ENCODE peak calls at places on chromosomes 4 and X, in seven cellular contexts. One of them, this sample, is unnamed.

GRCh38 chr4:100317032-100317864 is 127.0 kb upstream of the DDIT4L start:
- DNase-seq in fibroblast of lung: peak; percentile 20
- DNase-seq in HFFc6: no peak
- DNase-seq in RWPE1: no peak
- DNase-seq in mucosa of descending colon: no peak
- DNase-seq in psoas muscle: no peak
- DNase-seq in foreskin fibroblast: peak; percentile 20
- DNase-seq in this sample: no peak

GRCh38 chr4:41852229-41852628 is 83.0 kb upstream of the TMEM33 start:
- DNase-seq in foreskin fibroblast: no peak
- DNase-seq in fibroblast of lung: no peak
- DNase-seq in psoas muscle: no peak
- DNase-seq in mucosa of descending colon: no peak
- DNase-seq in HFFc6: no peak
- DNase-seq in RWPE1: no peak
- DNase-seq in this sample: no peak

GRCh38 chrX:110402091-110402854 is 43.6 kb downstream of the RTL9 start:
- DNase-seq in HFFc6: peak; percentile 83
- DNase-seq in psoas muscle: peak; percentile 46
- DNase-seq in RWPE1: peak; percentile 40
- DNase-seq in foreskin fibroblast: peak; percentile 90
- DNase-seq in mucosa of descending colon: no peak
- DNase-seq in fibroblast of lung: peak; percentile 69
- DNase-seq in this sample: no peak

GRCh38 chrX:123477673-123478072 is 255.2 kb downstream of the THOC2 start:
- DNase-seq in foreskin fibroblast: no peak
- DNase-seq in fibroblast of lung: no peak
- DNase-seq in RWPE1: no peak
- DNase-seq in psoas muscle: no peak
- DNase-seq in mucosa of descending colon: no peak
- DNase-seq in HFFc6: no peak
- DNase-seq in this sample: no peak

GRCh38 chr4:146520894-146521542 is 722 bp downstream of the SLC10A7 start:
- DNase-seq in mucosa of descending colon: peak; percentile 30
- DNase-seq in foreskin fibroblast: peak; percentile 52
- DNase-seq in HFFc6: peak; percentile 56
- DNase-seq in RWPE1: peak; percentile 29
- DNase-seq in psoas muscle: no peak
- DNase-seq in fibroblast of lung: peak; percentile 56
- DNase-seq in this sample: no peak

GRCh38 chr4:7978489-7978888 is 38.8 kb upstream of the AFAP1 start:
- DNase-seq in fibroblast of lung: no peak
- DNase-seq in HFFc6: no peak
- DNase-seq in RWPE1: peak; percentile 72
- DNase-seq in mucosa of descending colon: peak; percentile 81
- DNase-seq in foreskin fibroblast: no peak
- DNase-seq in psoas muscle: no peak
- DNase-seq in this sample: no peak

GRCh38 chr4:104416725-104417363 is 77.8 kb downstream of the CXXC4 start:
- DNase-seq in HFFc6: no peak
- DNase-seq in fibroblast of lung: no peak
- DNase-seq in psoas muscle: no peak
- DNase-seq in RWPE1: no peak
- DNase-seq in mucosa of descending colon: peak; percentile 43
- DNase-seq in foreskin fibroblast: no peak
- DNase-seq in this sample: no peak

GRCh38 chr4:48979897-48980579 is 6.0 kb upstream of the CWH43 start:
- DNase-seq in psoas muscle: no peak
- DNase-seq in foreskin fibroblast: peak; percentile 4
- DNase-seq in RWPE1: peak; percentile 43
- DNase-seq in fibroblast of lung: no peak
- DNase-seq in mucosa of descending colon: no peak
- DNase-seq in HFFc6: no peak
- DNase-seq in this sample: no peak

GRCh38 chr4:147370881-147371280 is 110.0 kb upstream of the EDNRA start:
- DNase-seq in fibroblast of lung: no peak
- DNase-seq in psoas muscle: no peak
- DNase-seq in RWPE1: no peak
- DNase-seq in foreskin fibroblast: no peak
- DNase-seq in mucosa of descending colon: peak; percentile 52
- DNase-seq in HFFc6: no peak
- DNase-seq in this sample: no peak

GRCh38 chr4:55753856-55754255 is 65.7 kb upstream of the EXOC1L start:
- DNase-seq in mucosa of descending colon: no peak
- DNase-seq in foreskin fibroblast: no peak
- DNase-seq in fibroblast of lung: no peak
- DNase-seq in HFFc6: no peak
- DNase-seq in RWPE1: no peak
- DNase-seq in psoas muscle: no peak
- DNase-seq in this sample: no peak

GRCh38 chrX:283115-283845 is 2.1 kb downstream of the PLCXD1 start:
- DNase-seq in fibroblast of lung: peak; percentile 86
- DNase-seq in psoas muscle: peak; percentile 88
- DNase-seq in mucosa of descending colon: peak; percentile 90
- DNase-seq in foreskin fibroblast: peak; percentile 94
- DNase-seq in RWPE1: peak; percentile 86
- DNase-seq in HFFc6: peak; percentile 75
- DNase-seq in this sample: peak; percentile 70

GRCh38 chr4:89640620-89641366 is 196.2 kb downstream of the SNCA start:
- DNase-seq in fibroblast of lung: peak; percentile 61
- DNase-seq in HFFc6: no peak
- DNase-seq in RWPE1: no peak
- DNase-seq in foreskin fibroblast: peak; percentile 77
- DNase-seq in mucosa of descending colon: peak; percentile 56
- DNase-seq in psoas muscle: no peak
- DNase-seq in this sample: peak; percentile 16

GRCh38 chrX:17930850-17931249 is 69.8 kb upstream of the RAI2 start:
- DNase-seq in foreskin fibroblast: no peak
- DNase-seq in mucosa of descending colon: no peak
- DNase-seq in psoas muscle: no peak
- DNase-seq in fibroblast of lung: no peak
- DNase-seq in HFFc6: no peak
- DNase-seq in RWPE1: no peak
- DNase-seq in this sample: no peak
- TF ChIP-seq CTCF in foreskin fibroblast: no peak
- TF ChIP-seq CTCF in mucosa of descending colon: no peak
- TF ChIP-seq CTCF in psoas muscle: no peak
- TF ChIP-seq CTCF in fibroblast of lung: no peak
- TF ChIP-seq CTCF in HFFc6: no peak
- TF ChIP-seq CTCF in RWPE1: no peak
- TF ChIP-seq CTCF in this sample: no peak

DNA sequence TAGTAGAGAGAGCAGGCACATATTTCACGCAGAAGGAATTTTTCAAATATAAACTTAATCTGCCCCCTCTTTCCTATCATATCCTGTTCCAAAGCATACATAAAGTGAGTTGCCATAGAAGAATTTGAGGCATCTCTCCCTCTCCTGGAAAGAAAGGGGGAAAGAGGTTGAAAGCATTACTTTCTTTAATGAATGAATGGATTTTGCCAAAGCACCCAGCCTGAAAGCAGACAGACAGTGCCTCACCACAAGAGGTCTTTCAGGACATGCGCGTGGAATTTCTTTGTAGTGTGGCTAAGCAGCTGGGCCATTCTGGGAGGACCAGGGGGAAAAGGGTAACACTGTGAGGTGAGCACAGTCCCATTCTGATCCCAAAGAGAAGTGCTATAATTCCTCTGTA is 651.4 kb downstream of the IQCM start:
- DNase-seq in mucosa of descending colon: no peak
- DNase-seq in psoas muscle: no peak
- DNase-seq in HFFc6: peak; percentile 66
- DNase-seq in foreskin fibroblast: peak; percentile 27
- DNase-seq in RWPE1: no peak
- DNase-seq in fibroblast of lung: peak; percentile 3
- DNase-seq in this sample: no peak
- TF ChIP-seq CTCF in mucosa of descending colon: no peak
- TF ChIP-seq CTCF in psoas muscle: no peak
- TF ChIP-seq CTCF in HFFc6: peak; percentile 29
- TF ChIP-seq CTCF in foreskin fibroblast: no peak
- TF ChIP-seq CTCF in RWPE1: no peak
- TF ChIP-seq CTCF in fibroblast of lung: no peak
- TF ChIP-seq CTCF in this sample: no peak

GRCh38 chr4:76897522-76898384 is at the start of gene SOWAHB:
- DNase-seq in mucosa of descending colon: peak; percentile 93
- DNase-seq in psoas muscle: peak; percentile 19
- DNase-seq in foreskin fibroblast: peak; percentile 25
- DNase-seq in fibroblast of lung: no peak
- DNase-seq in RWPE1: peak; percentile 63
- DNase-seq in HFFc6: no peak
- DNase-seq in this sample: peak; percentile 14
- TF ChIP-seq CTCF in mucosa of descending colon: no peak
- TF ChIP-seq CTCF in psoas muscle: no peak
- TF ChIP-seq CTCF in foreskin fibroblast: no peak
- TF ChIP-seq CTCF in fibroblast of lung: no peak
- TF ChIP-seq CTCF in RWPE1: no peak
- TF ChIP-seq CTCF in HFFc6: no peak
- TF ChIP-seq CTCF in this sample: no peak

DNA sequence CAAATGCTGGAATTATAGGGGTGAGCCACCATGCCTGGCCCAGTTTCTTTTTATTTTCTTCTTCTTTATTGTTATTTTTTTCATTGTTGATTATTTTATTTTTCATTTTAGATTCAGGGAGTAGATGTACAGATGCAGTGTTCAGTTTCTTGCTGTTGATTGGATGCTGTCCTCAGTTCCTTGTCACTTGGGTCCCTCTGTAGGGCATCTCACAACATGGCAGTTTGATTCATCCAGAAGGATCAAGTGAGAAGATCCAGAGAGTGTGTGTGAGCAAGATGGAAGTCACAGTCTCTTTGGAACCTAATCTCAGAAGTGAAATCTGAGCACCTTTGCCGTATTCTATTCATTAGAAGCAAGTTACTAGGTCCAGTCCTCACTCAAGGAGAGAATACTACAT is 20.9 kb downstream of the HMGB3 start:
- DNase-seq in foreskin fibroblast: no peak
- DNase-seq in fibroblast of lung: no peak
- DNase-seq in HFFc6: peak; percentile 25
- DNase-seq in mucosa of descending colon: no peak
- DNase-seq in psoas muscle: no peak
- DNase-seq in RWPE1: no peak
- DNase-seq in this sample: no peak
- TF ChIP-seq CTCF in foreskin fibroblast: peak; percentile 19
- TF ChIP-seq CTCF in fibroblast of lung: no peak
- TF ChIP-seq CTCF in HFFc6: peak; percentile 37
- TF ChIP-seq CTCF in mucosa of descending colon: no peak
- TF ChIP-seq CTCF in psoas muscle: peak; percentile 30
- TF ChIP-seq CTCF in RWPE1: no peak
- TF ChIP-seq CTCF in this sample: no peak

GRCh38 chr4:18571252-18571885 is 549.8 kb upstream of the LCORL start:
- DNase-seq in mucosa of descending colon: no peak
- DNase-seq in fibroblast of lung: no peak
- DNase-seq in psoas muscle: no peak
- DNase-seq in HFFc6: no peak
- DNase-seq in RWPE1: no peak
- DNase-seq in foreskin fibroblast: no peak
- DNase-seq in this sample: peak; percentile 64

GRCh38 chr4:18566970-18567799 is 545.6 kb upstream of the LCORL start:
- DNase-seq in HFFc6: no peak
- DNase-seq in foreskin fibroblast: no peak
- DNase-seq in mucosa of descending colon: no peak
- DNase-seq in psoas muscle: no peak
- DNase-seq in fibroblast of lung: no peak
- DNase-seq in RWPE1: no peak
- DNase-seq in this sample: no peak

GRCh38 chr4:18570370-18570769 is 548.8 kb upstream of the LCORL start:
- DNase-seq in foreskin fibroblast: no peak
- DNase-seq in RWPE1: no peak
- DNase-seq in HFFc6: no peak
- DNase-seq in fibroblast of lung: no peak
- DNase-seq in psoas muscle: no peak
- DNase-seq in mucosa of descending colon: no peak
- DNase-seq in this sample: no peak

GRCh38 chr4:18568600-18568999 is 547.0 kb upstream of the LCORL start:
- DNase-seq in foreskin fibroblast: peak; percentile 5
- DNase-seq in fibroblast of lung: no peak
- DNase-seq in psoas muscle: no peak
- DNase-seq in mucosa of descending colon: no peak
- DNase-seq in HFFc6: no peak
- DNase-seq in RWPE1: no peak
- DNase-seq in this sample: no peak
- TF ChIP-seq CTCF in foreskin fibroblast: no peak
- TF ChIP-seq CTCF in fibroblast of lung: no peak
- TF ChIP-seq CTCF in psoas muscle: no peak
- TF ChIP-seq CTCF in mucosa of descending colon: no peak
- TF ChIP-seq CTCF in HFFc6: peak; percentile 21
- TF ChIP-seq CTCF in RWPE1: no peak
- TF ChIP-seq CTCF in this sample: no peak